ENCODE peak calls at places on chromosomes 5 and 9, in six cellular contexts. G is IMR-90, P is mesenchymal stem cell, K is H1, V is neuronal stem cell, Y is H9. M is an unnamed sample.

GRCh38 chr5:77945874-77946273 is 169.7 kb upstream of the TBCA start:
- DNase-seq in G (no peak), P (no peak), K (no peak), V (no peak), Y (no peak), M (no peak)

GRCh38 chr5:132090107-132090506 is 16.5 kb downstream of the CSF2 start:
- DNase-seq in G (peak), P (peak), K (no peak), V (no peak), Y (no peak), M (no peak)

GRCh38 chr5:102554728-102555127 is 55.9 kb upstream of the SLCO6A1 start:
- DNase-seq in G (no peak), P (no peak), K (no peak), V (no peak), Y (no peak), M (peak)

GRCh38 chr9:76365028-76365427 is 29.2 kb downstream of the RFK start:
- DNase-seq in G (peak), P (no peak), K (no peak), V (peak), Y (no peak), M (peak)

GRCh38 chr5:147168578-147169327 is 66.1 kb upstream of the STK32A start:
- DNase-seq in G (peak), P (peak), K (no peak), V (no peak), Y (no peak), M (peak)

GRCh38 chr9:120080781-120081180 is 499.2 kb downstream of the CDK5RAP2 start:
- DNase-seq in G (no peak), P (no peak), K (no peak), V (peak), Y (no peak), M (no peak)

GRCh38 chr9:72362118-72362531 is 2.9 kb downstream of the ZFAND5 start:
- DNase-seq in G (peak), P (peak), K (no peak), V (no peak), Y (no peak), M (no peak)

GRCh38 chr5:141734501-141735231 is 52.6 kb upstream of the ARAP3 start:
- DNase-seq in G (peak), P (peak), K (no peak), V (peak), Y (peak), M (peak)

GRCh38 chr5:91332267-91333044 is 50.7 kb downstream of the ARRDC3 start:
- DNase-seq in G (peak), P (peak), K (no peak), V (no peak), Y (no peak), M (peak)

GRCh38 chr5:87411586-87412416 is 929 bp downstream of the CCNH start:
- DNase-seq in G (peak), P (peak), K (no peak), V (peak), Y (peak), M (peak)

GRCh38 chr5:80026841-80027240 is 8.3 kb upstream of the THBS4 start:
- DNase-seq in G (no peak), P (no peak), K (no peak), V (no peak), Y (no peak), M (no peak)

GRCh38 chr5:132265336-132266030 is 8.0 kb downstream of the PDLIM4 start:
- DNase-seq in G (peak), P (peak), K (no peak), V (no peak), Y (peak), M (peak)

GRCh38 chr5:154312571-154312970 is 122.0 kb downstream of the GALNT10 start:
- DNase-seq in G (peak), P (no peak), K (no peak), V (no peak), Y (no peak), M (no peak)

GRCh38 chr5:74304536-74304935 is 336.0 kb downstream of the ENC1 start:
- DNase-seq in G (no peak), P (no peak), K (no peak), V (no peak), Y (no peak), M (no peak)

GRCh38 chr5:28400076-28400475 is 1361.7 kb upstream of the CDH9 start:
- DNase-seq in G (no peak), P (no peak), K (no peak), V (no peak), Y (no peak), M (no peak)

DNA sequence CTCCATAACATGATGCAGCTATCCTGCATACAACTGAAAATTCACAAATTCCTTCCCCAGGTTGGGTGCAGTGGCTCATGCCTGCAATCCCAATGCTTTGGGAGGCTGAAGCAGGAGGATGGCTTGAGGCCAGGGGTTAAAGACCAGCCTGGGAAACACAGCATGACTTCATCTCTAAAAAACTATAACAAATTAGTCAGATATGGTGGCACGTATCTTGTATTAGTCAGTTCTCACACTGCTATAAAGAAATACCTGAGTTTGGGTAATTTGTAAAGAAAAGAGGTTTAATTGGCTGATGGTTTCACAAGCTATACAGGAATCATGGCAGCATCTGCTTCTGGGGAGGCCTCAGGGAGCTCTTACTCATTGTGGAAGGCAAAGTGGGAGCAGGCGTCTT is 56.4 kb upstream of the DAPK1 start:
- DNase-seq in G (peak), P (peak), K (no peak), V (no peak), Y (no peak), M (no peak)
- H3K23ac ChIP-seq in G (no peak), P (no peak), K (no peak), V (no peak), Y (no peak), M (no peak)

DNA sequence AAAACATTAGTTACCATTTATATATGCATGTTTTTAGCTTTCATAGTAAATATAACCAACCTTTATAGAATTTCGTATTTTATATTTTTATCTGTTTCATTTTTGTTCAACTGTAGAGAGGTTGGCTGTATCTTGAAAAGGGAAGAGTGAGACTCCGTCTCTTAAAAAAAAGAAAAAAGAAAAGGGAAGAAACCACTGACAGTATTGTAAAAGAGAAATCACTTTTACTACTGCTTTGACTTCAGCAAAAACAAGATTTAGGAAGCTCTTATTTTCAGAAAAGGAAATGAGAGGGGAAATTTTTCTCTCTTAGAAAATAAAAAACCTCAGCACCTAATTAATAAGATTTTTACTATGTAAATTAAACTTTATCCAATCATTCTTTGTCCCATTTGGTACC is 14.4 kb downstream of the POLK start:
- DNase-seq in G (no peak), P (no peak), K (no peak), V (no peak), Y (no peak), M (no peak)
- H2BK15ac ChIP-seq in G (no peak), P (no peak), K (no peak), V (no peak), Y (no peak), M (no peak)

GRCh38 chr5:172872997-172873491 is 39.0 kb downstream of the ERGIC1 start:
- DNase-seq in G (peak), P (peak), K (no peak), V (no peak), Y (no peak), M (no peak)
- H3K27ac ChIP-seq in G (peak), P (peak), K (no peak), V (no peak), Y (no peak), M (no peak)

GRCh38 chr5:170469414-170469813 is 34.4 kb upstream of the KCNIP1 start:
- DNase-seq in G (no peak), P (no peak), K (no peak), V (no peak), Y (peak), M (no peak)
- H3K23ac ChIP-seq in G (no peak), P (no peak), K (no peak), V (no peak), Y (no peak), M (no peak)

DNA sequence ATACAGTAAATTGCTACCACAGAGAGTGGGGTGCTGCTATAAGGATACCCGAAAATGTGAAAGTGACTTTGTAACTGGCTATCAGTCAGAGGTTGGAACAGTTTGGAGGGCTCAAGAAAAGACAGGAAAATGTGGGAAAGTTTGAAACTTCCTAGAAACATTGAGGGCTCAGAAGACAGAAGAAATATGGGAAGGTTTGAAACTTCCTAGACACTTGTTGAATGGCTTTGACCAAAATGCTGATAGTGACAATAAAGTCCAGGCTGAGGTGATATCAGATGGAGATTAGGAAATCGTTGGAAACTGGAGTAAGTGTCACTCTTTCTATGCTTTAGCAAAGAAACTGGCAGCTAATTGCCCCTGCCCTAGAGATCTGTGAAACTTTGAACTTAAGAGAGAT is 1158.6 kb upstream of the CDH6 start:
- DNase-seq in G (no peak), P (no peak), K (no peak), V (no peak), Y (no peak), M (no peak)
- H2BK15ac ChIP-seq in G (no peak), P (no peak), K (no peak), V (no peak), Y (no peak), M (no peak)